ENCODE peak calls at places on chromosomes 7 and 10, in ten cellular contexts. P is AG04450, O is A549, Y is endothelial cell, K is GM23338, R is fibroblast of the aortic adventitia, A is GM12865, B is RWPE1, D is neural progenitor cell, Z is PC-3. G is an unnamed sample.

GRCh38 chr7:113891828-113892227 is 27.0 kb downstream of the PPP1R3A start:
- DNase-seq in Y (no peak), Z (no peak), B (peak; percentile 5), R (peak; percentile 36), O (no peak), D (no peak), P (peak; percentile 32), K (no peak), A (no peak), G (no peak)

GRCh38 chr10:1206601-1207000 is 150.4 kb downstream of the WDR37 start:
- DNase-seq in D (no peak), B (no peak), O (no peak), Z (no peak), R (no peak), K (no peak), Y (no peak), A (no peak), P (no peak), G (no peak)

GRCh38 chr10:124649209-124649608 is 95.0 kb downstream of the FAM53B start:
- DNase-seq in D (no peak), O (no peak), B (no peak), P (no peak), K (no peak), A (no peak), Z (no peak), Y (no peak), R (peak; percentile 5), G (no peak)

GRCh38 chr7:2711895-2712675 is 24.1 kb downstream of the AMZ1 start:
- DNase-seq in Y (no peak), D (no peak), K (no peak), B (no peak), R (no peak), O (no peak), Z (no peak), A (no peak), P (no peak), G (no peak)

GRCh38 chr7:159023216-159023615 is 121.5 kb downstream of the VIPR2 start:
- DNase-seq in D (no peak), A (no peak), Z (no peak), B (no peak), O (no peak), Y (no peak), P (no peak), R (no peak), K (no peak), G (no peak)

GRCh38 chr7:100065452-100066186 is 15.9 kb downstream of the ZNF3 start:
- DNase-seq in Y (no peak), Z (no peak), K (no peak), D (no peak), P (peak; percentile 72), O (no peak), R (peak; percentile 99), B (no peak), A (no peak), G (no peak)

GRCh38 chr10:44157574-44157973 is 227.3 kb downstream of the CXCL12 start:
- DNase-seq in P (no peak), R (no peak), Y (no peak), A (no peak), Z (no peak), O (no peak), D (no peak), B (no peak), K (no peak), G (no peak)

GRCh38 chr10:89159761-89160160 is 47.4 kb downstream of the CH25H start:
- DNase-seq in R (no peak), P (no peak), K (no peak), B (no peak), D (no peak), Y (no peak), O (no peak), A (no peak), Z (no peak), G (no peak)

GRCh38 chr7:139541600-139542307 is 18.3 kb downstream of the CLEC2L start:
- DNase-seq in O (no peak), D (peak; percentile 78), Y (no peak), A (no peak), B (no peak), P (no peak), K (peak; percentile 27), R (no peak), Z (no peak), G (no peak)

GRCh38 chr7:83359108-83359507 is 196.4 kb upstream of the PCLO start:
- DNase-seq in Y (no peak), Z (no peak), O (no peak), P (no peak), D (no peak), A (no peak), B (no peak), K (no peak), R (no peak), G (no peak)

GRCh38 chr10:9848981-9849380 is 1168.7 kb upstream of the CELF2 start:
- DNase-seq in K (no peak), Y (no peak), P (no peak), R (no peak), Z (no peak), B (peak; percentile 21), D (no peak), A (no peak), O (no peak), G (no peak)

GRCh38 chr7:138116156-138116555 is 39.9 kb downstream of the AKR1D1 start:
- DNase-seq in R (peak; percentile 46), K (no peak), Z (peak; percentile 68), P (no peak), D (no peak), Y (no peak), O (peak; percentile 21), A (no peak), B (peak; percentile 33), G (no peak)

GRCh38 chr10:124706876-124707516 is 37.2 kb downstream of the FAM53B start:
- DNase-seq in A (no peak), B (no peak), Y (no peak), Z (no peak), P (no peak), O (no peak), K (no peak), D (no peak), R (no peak), G (no peak)

GRCh38 chr10:115969591-115969990 is 303.4 kb downstream of the GFRA1 start:
- DNase-seq in B (no peak), D (no peak), O (no peak), Z (no peak), K (no peak), Y (no peak), A (no peak), R (no peak), P (no peak), G (no peak)

GRCh38 chr10:111200505-111201186 is 123.8 kb downstream of the ADRA2A start:
- DNase-seq in Z (no peak), R (no peak), O (no peak), Y (no peak), K (no peak), A (no peak), D (no peak), P (no peak), B (no peak), G (no peak)

DNA sequence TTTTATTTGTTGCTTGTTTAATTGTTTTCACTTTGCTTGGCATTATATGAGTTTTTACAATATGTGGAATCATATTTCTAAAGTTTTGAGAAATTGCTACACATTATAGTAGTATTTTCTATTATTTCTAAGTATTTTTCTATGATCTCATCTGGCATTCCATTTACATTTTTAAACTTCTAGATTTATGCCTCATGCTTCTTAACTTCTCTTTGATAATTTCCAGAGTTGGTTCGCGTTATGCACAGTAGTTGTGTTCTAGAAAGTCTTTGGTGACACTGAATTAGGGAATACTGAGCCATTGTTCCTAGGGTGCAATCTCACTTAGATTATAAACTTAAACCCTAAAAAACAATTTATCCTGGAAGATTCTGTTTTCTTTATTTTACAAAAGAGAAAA is 129.2 kb downstream of the GNAI1 start:
- DNase-seq in K (no peak), B (no peak), D (no peak), P (no peak), O (no peak), Z (no peak), A (no peak), Y (no peak), R (peak; percentile 8), G (no peak)
- TF ChIP-seq CTCF in K (no peak), B (no peak), D (no peak), P (no peak), O (no peak), Z (no peak), A (no peak), Y (no peak), R (no peak), G (no peak)

GRCh38 chr7:33185786-33186185 is 56.4 kb downstream of the BBS9 start:
- DNase-seq in O (peak; percentile 33), K (peak; percentile 77), R (peak; percentile 77), Y (peak; percentile 15), A (peak; percentile 54), D (peak; percentile 56), B (peak; percentile 43), Z (peak; percentile 70), P (peak; percentile 10), G (peak; percentile 53)
- TF ChIP-seq CTCF in O (peak; percentile 87), K (peak; percentile 84), R (peak; percentile 67), Y (peak; percentile 35), A (peak; percentile 61), D (peak; percentile 84), B (peak; percentile 83), Z (peak; percentile 85), P (peak; percentile 70), G (peak; percentile 68)

GRCh38 chr10:87506988-87507387 is 2.3 kb downstream of the MINPP1 start:
- DNase-seq in A (no peak), D (peak; percentile 16), K (no peak), P (no peak), Y (no peak), Z (no peak), B (no peak), R (no peak), O (no peak), G (no peak)

GRCh38 chr10:87505366-87506113 is 847 bp downstream of the MINPP1 start:
- DNase-seq in O (peak; percentile 65), P (no peak), Z (peak; percentile 63), B (peak; percentile 67), Y (peak; percentile 71), D (peak; percentile 78), A (peak; percentile 76), R (peak; percentile 39), K (peak; percentile 82), G (peak; percentile 79)

GRCh38 chr10:87504307-87504666 is 406 bp upstream of the MINPP1 start:
- DNase-seq in O (no peak), R (no peak), Z (no peak), K (no peak), A (no peak), D (no peak), Y (no peak), B (no peak), P (no peak), G (no peak)

GRCh38 chr10:87503892-87504291 is 801 bp upstream of the MINPP1 start:
- DNase-seq in Z (no peak), K (peak; percentile 10), B (no peak), A (no peak), O (no peak), P (no peak), D (peak; percentile 2), Y (no peak), R (no peak), G (no peak)

GRCh38 chr10:87504667-87505365 is at the start of gene MINPP1:
- DNase-seq in Y (peak; percentile 82), B (peak; percentile 86), R (peak; percentile 78), A (peak; percentile 88), O (peak; percentile 87), Z (peak; percentile 69), K (peak; percentile 97), D (peak; percentile 94), P (peak; percentile 56), G (peak; percentile 91)
- TF ChIP-seq CTCF in Y (no peak), B (no peak), R (peak; percentile 3), A (no peak), O (no peak), Z (no peak), K (no peak), D (no peak), P (no peak), G (no peak)

GRCh38 chr7:73700070-73700423 is 16.6 kb downstream of the BUD23 start:
- DNase-seq in P (no peak), A (no peak), D (no peak), O (no peak), Y (no peak), K (no peak), R (no peak), Z (no peak), B (no peak), G (no peak)
- TF ChIP-seq CTCF in P (no peak), A (no peak), D (no peak), O (no peak), Y (no peak), K (no peak), R (no peak), Z (no peak), B (no peak), G (no peak)

G was measured in GM13976.